ENCODE peak calls at places on chromosomes 5 and 9, in five cellular contexts. One of them, this sample, is unnamed.

GRCh38 chr5:179316111-179316551 is 29.1 kb downstream of the ADAMTS2 start:
- DNase-seq in substantia nigra: no peak
- DNase-seq in posterior cingulate gyrus: no peak
- DNase-seq in stimulated activated CD4-positive, alpha-beta T cell treated with anti-CD3 and anti-CD28 coated beads, Interleukin-1b, Interleukin-23, amount 100 ng/mL, for 24 hours: no peak
- DNase-seq in NCI-H510A treated with DMSO at 0.1 percent for 48 hours: no peak
- DNase-seq in this sample: no peak

GRCh38 chr9:38720083-38720755 is at the start of gene FAM240B:
- DNase-seq in substantia nigra: no peak
- DNase-seq in posterior cingulate gyrus: no peak
- DNase-seq in stimulated activated CD4-positive, alpha-beta T cell treated with anti-CD3 and anti-CD28 coated beads, Interleukin-1b, Interleukin-23, amount 100 ng/mL, for 24 hours: no peak
- DNase-seq in NCI-H510A treated with DMSO at 0.1 percent for 48 hours: no peak
- DNase-seq in this sample: no peak

GRCh38 chr9:98836206-98836605 is 28.7 kb downstream of the GALNT12 start:
- DNase-seq in substantia nigra: no peak
- DNase-seq in posterior cingulate gyrus: no peak
- DNase-seq in stimulated activated CD4-positive, alpha-beta T cell treated with anti-CD3 and anti-CD28 coated beads, Interleukin-1b, Interleukin-23, amount 100 ng/mL, for 24 hours: no peak
- DNase-seq in NCI-H510A treated with DMSO at 0.1 percent for 48 hours: no peak
- DNase-seq in this sample: no peak

GRCh38 chr9:97695390-97695789 is 1.8 kb downstream of the XPA start:
- DNase-seq in substantia nigra: no peak
- DNase-seq in posterior cingulate gyrus: no peak
- DNase-seq in stimulated activated CD4-positive, alpha-beta T cell treated with anti-CD3 and anti-CD28 coated beads, Interleukin-1b, Interleukin-23, amount 100 ng/mL, for 24 hours: no peak
- DNase-seq in NCI-H510A treated with DMSO at 0.1 percent for 48 hours: no peak
- DNase-seq in this sample: no peak

GRCh38 chr5:4480528-4481404 is 659.4 kb upstream of the ADAMTS16 start:
- DNase-seq in substantia nigra: no peak
- DNase-seq in posterior cingulate gyrus: no peak
- DNase-seq in stimulated activated CD4-positive, alpha-beta T cell treated with anti-CD3 and anti-CD28 coated beads, Interleukin-1b, Interleukin-23, amount 100 ng/mL, for 24 hours: no peak
- DNase-seq in NCI-H510A treated with DMSO at 0.1 percent for 48 hours: peak; percentile 71
- DNase-seq in this sample: no peak

GRCh38 chr9:83966209-83966582 is 13.8 kb downstream of the HNRNPK start:
- DNase-seq in substantia nigra: no peak
- DNase-seq in posterior cingulate gyrus: no peak
- DNase-seq in stimulated activated CD4-positive, alpha-beta T cell treated with anti-CD3 and anti-CD28 coated beads, Interleukin-1b, Interleukin-23, amount 100 ng/mL, for 24 hours: no peak
- DNase-seq in NCI-H510A treated with DMSO at 0.1 percent for 48 hours: no peak
- DNase-seq in this sample: no peak

GRCh38 chr9:11962327-11962726 is 730.9 kb upstream of the TYRP1 start:
- DNase-seq in substantia nigra: no peak
- DNase-seq in posterior cingulate gyrus: no peak
- DNase-seq in stimulated activated CD4-positive, alpha-beta T cell treated with anti-CD3 and anti-CD28 coated beads, Interleukin-1b, Interleukin-23, amount 100 ng/mL, for 24 hours: no peak
- DNase-seq in NCI-H510A treated with DMSO at 0.1 percent for 48 hours: no peak
- DNase-seq in this sample: no peak

GRCh38 chr5:147645172-147645571 is 135.3 kb upstream of the DPYSL3 start:
- DNase-seq in substantia nigra: no peak
- DNase-seq in posterior cingulate gyrus: no peak
- DNase-seq in stimulated activated CD4-positive, alpha-beta T cell treated with anti-CD3 and anti-CD28 coated beads, Interleukin-1b, Interleukin-23, amount 100 ng/mL, for 24 hours: no peak
- DNase-seq in NCI-H510A treated with DMSO at 0.1 percent for 48 hours: no peak
- DNase-seq in this sample: no peak

GRCh38 chr9:113596616-113597320 is 133.2 kb downstream of the RGS3 start:
- DNase-seq in substantia nigra: no peak
- DNase-seq in posterior cingulate gyrus: no peak
- DNase-seq in stimulated activated CD4-positive, alpha-beta T cell treated with anti-CD3 and anti-CD28 coated beads, Interleukin-1b, Interleukin-23, amount 100 ng/mL, for 24 hours: no peak
- DNase-seq in NCI-H510A treated with DMSO at 0.1 percent for 48 hours: no peak
- DNase-seq in this sample: no peak

GRCh38 chr9:131402738-131403492 is 9.0 kb downstream of the PRRC2B start:
- DNase-seq in substantia nigra: no peak
- DNase-seq in posterior cingulate gyrus: peak; percentile 88
- DNase-seq in stimulated activated CD4-positive, alpha-beta T cell treated with anti-CD3 and anti-CD28 coated beads, Interleukin-1b, Interleukin-23, amount 100 ng/mL, for 24 hours: no peak
- DNase-seq in NCI-H510A treated with DMSO at 0.1 percent for 48 hours: peak; percentile 79
- DNase-seq in this sample: peak; percentile 95

GRCh38 chr5:73392775-73393174 is 55.8 kb downstream of the FOXD1 start:
- DNase-seq in substantia nigra: no peak
- DNase-seq in posterior cingulate gyrus: no peak
- DNase-seq in stimulated activated CD4-positive, alpha-beta T cell treated with anti-CD3 and anti-CD28 coated beads, Interleukin-1b, Interleukin-23, amount 100 ng/mL, for 24 hours: no peak
- DNase-seq in NCI-H510A treated with DMSO at 0.1 percent for 48 hours: no peak
- DNase-seq in this sample: no peak

GRCh38 chr5:113474100-113474700 is 14.1 kb downstream of the MCC start:
- DNase-seq in substantia nigra: no peak
- DNase-seq in posterior cingulate gyrus: no peak
- DNase-seq in stimulated activated CD4-positive, alpha-beta T cell treated with anti-CD3 and anti-CD28 coated beads, Interleukin-1b, Interleukin-23, amount 100 ng/mL, for 24 hours: no peak
- DNase-seq in NCI-H510A treated with DMSO at 0.1 percent for 48 hours: no peak
- DNase-seq in this sample: no peak

GRCh38 chr9:109483771-109484442 is 14.2 kb downstream of the PTPN3 start:
- DNase-seq in substantia nigra: no peak
- DNase-seq in posterior cingulate gyrus: no peak
- DNase-seq in stimulated activated CD4-positive, alpha-beta T cell treated with anti-CD3 and anti-CD28 coated beads, Interleukin-1b, Interleukin-23, amount 100 ng/mL, for 24 hours: no peak
- DNase-seq in NCI-H510A treated with DMSO at 0.1 percent for 48 hours: peak; percentile 63
- DNase-seq in this sample: no peak

GRCh38 chr5:94057655-94058054 is 316.3 kb upstream of the POU5F2 start:
- DNase-seq in substantia nigra: no peak
- DNase-seq in posterior cingulate gyrus: no peak
- DNase-seq in stimulated activated CD4-positive, alpha-beta T cell treated with anti-CD3 and anti-CD28 coated beads, Interleukin-1b, Interleukin-23, amount 100 ng/mL, for 24 hours: no peak
- DNase-seq in NCI-H510A treated with DMSO at 0.1 percent for 48 hours: no peak
- DNase-seq in this sample: no peak

GRCh38 chr5:39399135-39400036 is 25.4 kb downstream of the DAB2 start:
- DNase-seq in substantia nigra: no peak
- DNase-seq in posterior cingulate gyrus: no peak
- DNase-seq in stimulated activated CD4-positive, alpha-beta T cell treated with anti-CD3 and anti-CD28 coated beads, Interleukin-1b, Interleukin-23, amount 100 ng/mL, for 24 hours: no peak
- DNase-seq in NCI-H510A treated with DMSO at 0.1 percent for 48 hours: no peak
- DNase-seq in this sample: peak; percentile 97

GRCh38 chr5:124527220-124527991 is 219.0 kb downstream of the ZNF608 start:
- DNase-seq in substantia nigra: no peak
- DNase-seq in posterior cingulate gyrus: no peak
- DNase-seq in stimulated activated CD4-positive, alpha-beta T cell treated with anti-CD3 and anti-CD28 coated beads, Interleukin-1b, Interleukin-23, amount 100 ng/mL, for 24 hours: no peak
- DNase-seq in NCI-H510A treated with DMSO at 0.1 percent for 48 hours: no peak
- DNase-seq in this sample: no peak

GRCh38 chr5:84304591-84304990 is 80.1 kb downstream of the EDIL3 start:
- DNase-seq in substantia nigra: no peak
- DNase-seq in posterior cingulate gyrus: no peak
- DNase-seq in stimulated activated CD4-positive, alpha-beta T cell treated with anti-CD3 and anti-CD28 coated beads, Interleukin-1b, Interleukin-23, amount 100 ng/mL, for 24 hours: no peak
- DNase-seq in NCI-H510A treated with DMSO at 0.1 percent for 48 hours: no peak
- DNase-seq in this sample: no peak

GRCh38 chr5:124574521-124575436 is 171.7 kb downstream of the ZNF608 start:
- DNase-seq in substantia nigra: no peak
- DNase-seq in posterior cingulate gyrus: peak; percentile 19
- DNase-seq in stimulated activated CD4-positive, alpha-beta T cell treated with anti-CD3 and anti-CD28 coated beads, Interleukin-1b, Interleukin-23, amount 100 ng/mL, for 24 hours: no peak
- DNase-seq in NCI-H510A treated with DMSO at 0.1 percent for 48 hours: no peak
- DNase-seq in this sample: no peak

GRCh38 chr5:179773686-179774040 is 20.1 kb upstream of the LTC4S start:
- DNase-seq in substantia nigra: no peak
- DNase-seq in posterior cingulate gyrus: no peak
- DNase-seq in stimulated activated CD4-positive, alpha-beta T cell treated with anti-CD3 and anti-CD28 coated beads, Interleukin-1b, Interleukin-23, amount 100 ng/mL, for 24 hours: no peak
- DNase-seq in NCI-H510A treated with DMSO at 0.1 percent for 48 hours: no peak
- DNase-seq in this sample: no peak

GRCh38 chr5:50963647-50964584 is 297.5 kb downstream of the PARP8 start:
- DNase-seq in substantia nigra: no peak
- DNase-seq in posterior cingulate gyrus: no peak
- DNase-seq in stimulated activated CD4-positive, alpha-beta T cell treated with anti-CD3 and anti-CD28 coated beads, Interleukin-1b, Interleukin-23, amount 100 ng/mL, for 24 hours: no peak
- DNase-seq in NCI-H510A treated with DMSO at 0.1 percent for 48 hours: peak; percentile 3
- DNase-seq in this sample: no peak

GRCh38 chr5:32707394-32707997 is 3.6 kb upstream of the NPR3 start:
- DNase-seq in substantia nigra: no peak
- DNase-seq in posterior cingulate gyrus: no peak
- DNase-seq in stimulated activated CD4-positive, alpha-beta T cell treated with anti-CD3 and anti-CD28 coated beads, Interleukin-1b, Interleukin-23, amount 100 ng/mL, for 24 hours: no peak
- DNase-seq in NCI-H510A treated with DMSO at 0.1 percent for 48 hours: no peak
- DNase-seq in this sample: no peak

GRCh38 chr9:114098660-114099522 is at the start of gene KIF12:
- DNase-seq in substantia nigra: no peak
- DNase-seq in posterior cingulate gyrus: no peak
- DNase-seq in stimulated activated CD4-positive, alpha-beta T cell treated with anti-CD3 and anti-CD28 coated beads, Interleukin-1b, Interleukin-23, amount 100 ng/mL, for 24 hours: no peak
- DNase-seq in NCI-H510A treated with DMSO at 0.1 percent for 48 hours: peak; percentile 71
- DNase-seq in this sample: no peak

GRCh38 chr5:10663531-10664183 is 97.4 kb downstream of the DAP start:
- DNase-seq in substantia nigra: no peak
- DNase-seq in posterior cingulate gyrus: no peak
- DNase-seq in stimulated activated CD4-positive, alpha-beta T cell treated with anti-CD3 and anti-CD28 coated beads, Interleukin-1b, Interleukin-23, amount 100 ng/mL, for 24 hours: no peak
- DNase-seq in NCI-H510A treated with DMSO at 0.1 percent for 48 hours: no peak
- DNase-seq in this sample: peak; percentile 17

GRCh38 chr9:132412089-132412488 is 2.1 kb downstream of the CFAP77 start:
- DNase-seq in substantia nigra: no peak
- DNase-seq in posterior cingulate gyrus: no peak
- DNase-seq in stimulated activated CD4-positive, alpha-beta T cell treated with anti-CD3 and anti-CD28 coated beads, Interleukin-1b, Interleukin-23, amount 100 ng/mL, for 24 hours: no peak
- DNase-seq in NCI-H510A treated with DMSO at 0.1 percent for 48 hours: peak; percentile 16
- DNase-seq in this sample: no peak

This sample was measured in stromal cell of bone marrow.